ENCODE peak calls at places on chromosomes 3 and 15, in five cellular contexts. R is body of pancreas, Y is HFF-Myc, A is brain microvascular endothelial cell, C is kidney epithelial cell. V is an unnamed sample.

GRCh38 chr3:195751584-195751983 is 30.8 kb downstream of the MUC20 start:
- DNase-seq in C (no peak), Y (no peak), R (no peak), A (no peak), V (no peak)

GRCh38 chr15:52232327-52232726 is 41.1 kb upstream of the GNB5 start:
- DNase-seq in A (no peak), R (no peak), Y (no peak), C (no peak), V (no peak)

GRCh38 chr3:124119056-124119721 is 127.3 kb upstream of the ROPN1 start:
- DNase-seq in A (peak; percentile 43), R (no peak), C (no peak), Y (no peak), V (peak; percentile 33)

GRCh38 chr3:107969994-107970896 is 120.6 kb downstream of the CD47 start:
- DNase-seq in A (peak; percentile 37), C (no peak), Y (no peak), R (peak; percentile 52), V (peak; percentile 34)

GRCh38 chr3:108664266-108664665 is 74.7 kb downstream of the DZIP3 start:
- DNase-seq in R (no peak), C (no peak), A (no peak), Y (no peak), V (no peak)

GRCh38 chr3:136789976-136790375 is 28.9 kb upstream of the SLC35G2 start:
- DNase-seq in Y (no peak), R (no peak), C (no peak), A (no peak), V (no peak)

GRCh38 chr15:101406014-101406413 is 83.5 kb downstream of the PCSK6 start:
- DNase-seq in A (no peak), R (no peak), Y (no peak), C (no peak), V (no peak)

GRCh38 chr15:70474682-70475438 is 288.5 kb downstream of the UACA start:
- DNase-seq in A (peak; percentile 88), C (peak; percentile 63), Y (no peak), R (no peak), V (no peak)

GRCh38 chr3:131231710-131232348 is 149.7 kb upstream of the NUDT16 start:
- DNase-seq in Y (no peak), A (no peak), C (no peak), R (no peak), V (no peak)

GRCh38 chr3:37295925-37296324 is 121.5 kb upstream of the LRRFIP2 start:
- DNase-seq in Y (no peak), C (no peak), A (peak; percentile 33), R (no peak), V (no peak)

GRCh38 chr3:144053121-144053520 is 81.5 kb downstream of the DIPK2A start:
- DNase-seq in Y (no peak), A (peak; percentile 18), R (no peak), C (no peak), V (no peak)

GRCh38 chr3:187743195-187744141 is 1.8 kb downstream of the BCL6 start:
- DNase-seq in A (peak; percentile 41), R (peak; percentile 70), Y (no peak), C (no peak), V (no peak)

GRCh38 chr3:33218446-33219174 is at the start of gene SUSD5:
- DNase-seq in C (no peak), Y (no peak), A (peak; percentile 33), R (no peak), V (peak; percentile 3)

GRCh38 chr3:184314700-184315505 is 497 bp downstream of the EIF4G1 start:
- DNase-seq in Y (no peak), C (no peak), A (peak; percentile 47), R (peak; percentile 88), V (peak; percentile 76)

GRCh38 chr3:105140899-105141367 is 225.8 kb upstream of the ALCAM start:
- DNase-seq in R (no peak), Y (no peak), A (no peak), C (no peak), V (no peak)

GRCh38 chr3:123055352-123055751 is 11.5 kb upstream of the PDIA5 start:
- DNase-seq in Y (no peak), R (no peak), C (no peak), A (no peak), V (no peak)

GRCh38 chr15:74933573-74933972 is 4.3 kb downstream of the COX5A start:
- DNase-seq in Y (no peak), A (no peak), R (no peak), C (no peak), V (no peak)

GRCh38 chr3:102156426-102156825 is 278.4 kb upstream of the ZPLD1 start:
- DNase-seq in R (peak; percentile 11), A (peak; percentile 94), Y (peak; percentile 57), C (peak; percentile 99), V (no peak)

GRCh38 chr15:53171571-53171970 is 381.4 kb upstream of the ONECUT1 start:
- DNase-seq in A (no peak), Y (no peak), C (no peak), R (no peak), V (no peak)

GRCh38 chr15:48029656-48030055 is 91.1 kb upstream of the SLC24A5 start:
- DNase-seq in A (no peak), Y (no peak), R (no peak), C (no peak), V (no peak)

GRCh38 chr3:127439621-127440020 is 150.9 kb downstream of the TPRA1 start:
- DNase-seq in A (no peak), C (no peak), Y (no peak), R (no peak), V (no peak)

GRCh38 chr3:139319428-139320402 is 24.1 kb upstream of the MRPS22 start:
- DNase-seq in Y (no peak), C (no peak), R (peak; percentile 43), A (no peak), V (peak; percentile 62)

GRCh38 chr3:155861476-155862183 is 7.4 kb upstream of the SLC33A1 start:
- DNase-seq in C (no peak), R (no peak), A (no peak), Y (no peak), V (no peak)

GRCh38 chr3:155854147-155854940 is at the start of gene SLC33A1:
- DNase-seq in R (peak; percentile 99), C (peak; percentile 95), A (peak; percentile 100), Y (peak; percentile 97), V (peak; percentile 98)

GRCh38 chr3:155859859-155860258 is 5.6 kb upstream of the SLC33A1 start:
- DNase-seq in A (no peak), R (no peak), C (no peak), Y (no peak), V (no peak)
- TF ChIP-seq CTCF in A (peak; percentile 19), R (peak; percentile 47), C (peak; percentile 8), Y (peak; percentile 15), V (peak; percentile 41)

GRCh38 chr15:96327155-96327741 is 3.3 kb upstream of the NR2F2 start:
- DNase-seq in Y (peak; percentile 86), C (peak; percentile 66), A (peak; percentile 72), R (peak; percentile 44), V (no peak)
- H3K4me3 ChIP-seq in Y (peak overlapping the region; percentile 98), C (peak overlapping the region; percentile 82), A (peak overlapping the region; percentile 94), R (peak overlapping the region; percentile 49), V (peak overlapping the region; percentile 54)

DNA sequence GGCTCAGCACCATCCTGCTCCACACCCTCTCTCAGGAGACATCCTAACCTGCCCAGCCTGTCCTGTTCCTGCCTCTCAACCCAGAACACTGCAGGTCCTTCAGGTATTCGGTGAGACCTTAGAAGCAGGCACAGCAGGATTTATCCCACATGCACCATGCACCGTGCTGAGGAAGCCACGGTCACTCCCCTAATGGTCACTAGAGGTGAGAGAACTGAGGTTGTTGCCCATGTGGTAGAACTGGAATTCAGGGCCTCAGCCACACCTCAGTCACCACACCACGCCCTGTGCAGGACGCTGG is 36.9 kb downstream of the APBA2 start:
- DNase-seq in R (no peak), A (no peak), Y (no peak), C (no peak), V (no peak)
- TF ChIP-seq CTCF in R (no peak), A (no peak), Y (no peak), C (no peak), V (no peak)

DNA sequence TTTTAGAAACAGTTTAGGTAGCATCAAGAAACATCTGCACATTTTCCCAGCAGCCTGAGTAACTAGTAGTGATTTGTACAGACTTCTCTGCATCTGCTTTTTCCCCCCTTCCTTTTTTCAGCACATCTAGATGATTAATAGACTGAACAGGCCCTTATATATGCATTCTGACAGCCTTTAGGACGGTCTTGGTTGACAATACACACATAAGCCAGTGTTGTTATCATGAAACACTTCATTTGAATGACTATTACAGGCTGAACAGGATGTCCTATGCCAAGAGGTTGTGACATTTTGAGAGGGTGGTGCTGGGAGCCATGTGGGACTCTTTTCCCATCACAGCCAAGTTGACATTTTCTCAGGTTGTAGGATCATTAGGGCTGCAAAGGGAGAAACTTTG is 73.9 kb downstream of the FILIP1L start:
- DNase-seq in R (no peak), Y (peak; percentile 39), A (no peak), C (no peak), V (no peak)
- H3K4me3 ChIP-seq in R (no peak overlapping the region), Y (no peak overlapping the region), A (no peak overlapping the region), C (no peak overlapping the region), V (no peak overlapping the region)

DNA sequence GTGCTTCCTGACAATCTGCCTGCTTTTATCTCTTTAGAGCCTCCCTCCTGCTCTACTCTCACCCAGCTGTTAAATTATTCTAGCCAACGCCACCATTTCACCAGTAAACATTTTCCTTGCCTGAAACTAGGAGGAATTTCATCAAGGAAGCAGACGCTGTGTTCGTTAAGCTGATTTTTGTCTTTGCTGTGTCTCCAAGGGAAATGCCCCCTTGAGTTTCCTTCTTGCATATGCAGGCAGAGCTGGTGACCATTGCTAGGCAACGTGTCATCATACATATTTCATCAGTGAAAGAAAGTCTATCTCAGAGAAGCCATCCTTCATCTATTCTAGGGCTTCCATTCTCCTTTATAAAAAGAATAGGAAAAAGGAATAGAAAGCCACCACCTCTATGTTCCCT is 87.0 kb upstream of the ST8SIA2 start:
- DNase-seq in Y (no peak), A (peak; percentile 20), R (no peak), C (no peak), V (no peak)
- TF ChIP-seq CTCF in Y (no peak), A (peak; percentile 18), R (no peak), C (no peak), V (peak; percentile 51)

GRCh38 chr3:172710709-172711456 is at the start of gene NCEH1:
- DNase-seq in Y (peak; percentile 96), A (peak; percentile 96), C (peak; percentile 97), R (peak; percentile 94), V (peak; percentile 92)

GRCh38 chr3:172709776-172710708 is 825 bp downstream of the NCEH1 start:
- DNase-seq in R (peak; percentile 50), A (peak; percentile 24), Y (no peak), C (no peak), V (peak; percentile 23)

GRCh38 chr3:172708905-172709775 is 1.7 kb downstream of the NCEH1 start:
- DNase-seq in Y (no peak), A (no peak), C (no peak), R (no peak), V (no peak)

GRCh38 chr3:172713316-172713715 is 2.4 kb upstream of the NCEH1 start:
- DNase-seq in Y (no peak), C (no peak), A (no peak), R (no peak), V (no peak)

DNA sequence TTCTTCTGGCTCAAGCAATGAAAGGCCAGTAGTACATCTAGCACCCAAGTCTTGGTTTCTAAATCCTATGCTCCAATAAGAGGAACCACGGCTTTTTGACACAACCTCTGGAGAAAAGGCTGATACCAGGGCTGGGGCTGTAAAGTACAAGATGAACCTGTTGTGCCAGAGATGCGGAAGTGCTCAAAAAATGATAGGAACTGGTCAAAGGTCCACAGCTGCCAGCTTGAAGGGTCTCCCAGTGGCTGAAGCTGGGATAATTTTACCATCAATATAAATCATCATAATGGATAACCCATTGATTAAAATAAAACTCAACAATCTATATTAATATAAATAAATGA is 562 bp upstream of the NCEH1 start:
- DNase-seq in A (no peak), R (no peak), Y (no peak), C (no peak), V (no peak)
- H3K4me3 ChIP-seq in A (peak overlapping the region; percentile 98), R (peak overlapping the region; percentile 81), Y (peak overlapping the region; percentile 65), C (peak overlapping the region; percentile 95), V (peak overlapping the region; percentile 99)

V was measured in BE2C.